ENCODE peak calls at places on chromosomes 6 and 20, in six cellular contexts. A is posterior cingulate gyrus, V is NCI-H2029, I is iris pigment epithelial cell, L is Right ventricle myocardium superior, U is psoas muscle. H is an unnamed sample.
A peak's percentile ranks its signal among the peaks of the same experiment; 100 is the strongest.

GRCh38 chr20:45578151-45578660 is 878 bp downstream of the WFDC8 start:
- DNase-seq in V (no peak), U (no peak), A (no peak), L (no peak), I (no peak), H (no peak)

GRCh38 chr6:147390909-147391536 is 117.5 kb upstream of the SAMD5 start:
- DNase-seq in I (peak; percentile 43), U (no peak), L (no peak), V (no peak), A (no peak), H (no peak)

GRCh38 chr20:5881714-5882113 is 68.6 kb downstream of the TRMT6 start:
- DNase-seq in I (no peak), V (no peak), U (no peak), L (no peak), A (no peak), H (no peak)

GRCh38 chr6:151142676-151143075 is 97.1 kb upstream of the AKAP12 start:
- DNase-seq in V (no peak), U (no peak), I (no peak), L (no peak), A (no peak), H (no peak)

GRCh38 chr6:146950351-146950835 is 253.8 kb upstream of the STXBP5 start:
- DNase-seq in L (no peak), I (peak; percentile 46), A (no peak), V (no peak), U (no peak), H (no peak)

GRCh38 chr20:45343867-45344721 is 4.1 kb downstream of the SDC4 start:
- DNase-seq in L (no peak), A (no peak), V (peak; percentile 28), U (peak; percentile 82), I (peak; percentile 95), H (no peak)

GRCh38 chr20:50297498-50298348 is 107.1 kb downstream of the CEBPB start:
- DNase-seq in U (peak; percentile 42), I (no peak), L (peak; percentile 59), A (no peak), V (no peak), H (no peak)

GRCh38 chr20:38855356-38855755 is 49.9 kb downstream of the PPP1R16B start:
- DNase-seq in L (no peak), I (no peak), A (no peak), V (no peak), U (no peak), H (no peak)

GRCh38 chr20:58233881-58234528 is 5.6 kb upstream of the ANKRD60 start:
- DNase-seq in U (no peak), I (no peak), L (no peak), V (no peak), A (no peak), H (no peak)

GRCh38 chr6:125944434-125944816 is 12.1 kb upstream of the HINT3 start:
- DNase-seq in L (peak; percentile 79), I (peak; percentile 90), A (peak; percentile 38), V (peak; percentile 90), U (no peak), H (peak; percentile 41)

GRCh38 chr6:107115695-107116327 is 496 bp upstream of the BEND3 start:
- DNase-seq in V (peak; percentile 55), L (peak; percentile 45), A (peak; percentile 36), U (no peak), I (peak; percentile 31), H (peak; percentile 25)

GRCh38 chr20:3680701-3681351 is 984 bp downstream of the ADAM33 start:
- DNase-seq in I (no peak), L (no peak), U (no peak), V (no peak), A (no peak), H (no peak)

GRCh38 chr6:7085911-7086310 is 21.9 kb upstream of the RREB1 start:
- DNase-seq in A (peak; percentile 22), I (peak; percentile 7), L (peak; percentile 57), U (peak; percentile 71), V (peak; percentile 79), H (no peak)

GRCh38 chr20:5504061-5504739 is 187.4 kb upstream of the PROKR2 start:
- DNase-seq in U (peak; percentile 76), I (peak; percentile 40), V (no peak), A (peak; percentile 77), L (peak; percentile 85), H (peak; percentile 73)

GRCh38 chr6:159473844-159474243 is 219.2 kb downstream of the SOD2 start:
- DNase-seq in I (no peak), V (no peak), U (no peak), L (peak; percentile 76), A (no peak), H (no peak)

H was measured in anterior cingulate cortex.